ENCODE peak calls at places on chromosomes 3 and 15, in ten cellular contexts. One of them, this sample, is unnamed.

GRCh38 chr3:25433868-25434267 is 5.8 kb downstream of the RARB start:
- DNase-seq in GDM1: no peak
- DNase-seq in kidney glomerular epithelial cell: no peak
- DNase-seq in glomerular endothelial cell: peak; percentile 88
- DNase-seq in NCI-H1436: no peak
- DNase-seq in MCF 10A: no peak
- DNase-seq in fibroblast of pulmonary artery: peak; percentile 75
- DNase-seq in nephron progenitor cell: no peak
- DNase-seq in RWPE2: no peak
- DNase-seq in stimulated activated effector memory CD8-positive, alpha-beta T cell treated with anti-CD3 and anti-CD28 coated beads, Interleukin-12 subunit alpha, Interleukin-12 subunit beta, amount 100 ng/mL, for 72 hours: no peak
- DNase-seq in this sample: peak; percentile 59

GRCh38 chr3:7190094-7190493 is 329.2 kb downstream of the GRM7 start:
- DNase-seq in glomerular endothelial cell: peak; percentile 1
- DNase-seq in stimulated activated effector memory CD8-positive, alpha-beta T cell treated with anti-CD3 and anti-CD28 coated beads, Interleukin-12 subunit alpha, Interleukin-12 subunit beta, amount 100 ng/mL, for 72 hours: no peak
- DNase-seq in nephron progenitor cell: no peak
- DNase-seq in fibroblast of pulmonary artery: peak; percentile 6
- DNase-seq in RWPE2: no peak
- DNase-seq in NCI-H1436: no peak
- DNase-seq in GDM1: no peak
- DNase-seq in MCF 10A: peak; percentile 25
- DNase-seq in kidney glomerular epithelial cell: peak; percentile 97
- DNase-seq in this sample: peak; percentile 83

GRCh38 chr3:105746226-105746996 is 122.4 kb downstream of the CBLB start:
- DNase-seq in glomerular endothelial cell: no peak
- DNase-seq in stimulated activated effector memory CD8-positive, alpha-beta T cell treated with anti-CD3 and anti-CD28 coated beads, Interleukin-12 subunit alpha, Interleukin-12 subunit beta, amount 100 ng/mL, for 72 hours: no peak
- DNase-seq in kidney glomerular epithelial cell: peak; percentile 27
- DNase-seq in NCI-H1436: no peak
- DNase-seq in GDM1: no peak
- DNase-seq in MCF 10A: no peak
- DNase-seq in fibroblast of pulmonary artery: peak; percentile 18
- DNase-seq in nephron progenitor cell: no peak
- DNase-seq in RWPE2: no peak
- DNase-seq in this sample: peak; percentile 49

GRCh38 chr3:52606373-52607085 is 70.1 kb downstream of the UQCC5 start:
- DNase-seq in glomerular endothelial cell: no peak
- DNase-seq in stimulated activated effector memory CD8-positive, alpha-beta T cell treated with anti-CD3 and anti-CD28 coated beads, Interleukin-12 subunit alpha, Interleukin-12 subunit beta, amount 100 ng/mL, for 72 hours: no peak
- DNase-seq in kidney glomerular epithelial cell: peak; percentile 38
- DNase-seq in NCI-H1436: peak; percentile 33
- DNase-seq in nephron progenitor cell: no peak
- DNase-seq in RWPE2: peak; percentile 74
- DNase-seq in MCF 10A: peak; percentile 94
- DNase-seq in GDM1: no peak
- DNase-seq in fibroblast of pulmonary artery: peak; percentile 54
- DNase-seq in this sample: peak; percentile 65

GRCh38 chr15:52785672-52786406 is 4.3 kb downstream of the ONECUT1 start:
- DNase-seq in glomerular endothelial cell: no peak
- DNase-seq in NCI-H1436: no peak
- DNase-seq in stimulated activated effector memory CD8-positive, alpha-beta T cell treated with anti-CD3 and anti-CD28 coated beads, Interleukin-12 subunit alpha, Interleukin-12 subunit beta, amount 100 ng/mL, for 72 hours: no peak
- DNase-seq in kidney glomerular epithelial cell: no peak
- DNase-seq in nephron progenitor cell: peak; percentile 33
- DNase-seq in GDM1: no peak
- DNase-seq in fibroblast of pulmonary artery: no peak
- DNase-seq in RWPE2: no peak
- DNase-seq in MCF 10A: no peak
- DNase-seq in this sample: no peak

GRCh38 chr3:183296944-183297343 is 43.9 kb downstream of the B3GNT5 start:
- DNase-seq in kidney glomerular epithelial cell: no peak
- DNase-seq in RWPE2: no peak
- DNase-seq in MCF 10A: peak; percentile 65
- DNase-seq in NCI-H1436: no peak
- DNase-seq in nephron progenitor cell: no peak
- DNase-seq in stimulated activated effector memory CD8-positive, alpha-beta T cell treated with anti-CD3 and anti-CD28 coated beads, Interleukin-12 subunit alpha, Interleukin-12 subunit beta, amount 100 ng/mL, for 72 hours: no peak
- DNase-seq in glomerular endothelial cell: no peak
- DNase-seq in GDM1: no peak
- DNase-seq in fibroblast of pulmonary artery: no peak
- DNase-seq in this sample: no peak

GRCh38 chr3:64484289-64484992 is 203.4 kb downstream of the ADAMTS9 start:
- DNase-seq in fibroblast of pulmonary artery: peak; percentile 87
- DNase-seq in nephron progenitor cell: peak; percentile 93
- DNase-seq in MCF 10A: peak; percentile 81
- DNase-seq in stimulated activated effector memory CD8-positive, alpha-beta T cell treated with anti-CD3 and anti-CD28 coated beads, Interleukin-12 subunit alpha, Interleukin-12 subunit beta, amount 100 ng/mL, for 72 hours: peak; percentile 78
- DNase-seq in kidney glomerular epithelial cell: peak; percentile 71
- DNase-seq in glomerular endothelial cell: peak; percentile 63
- DNase-seq in RWPE2: no peak
- DNase-seq in GDM1: peak; percentile 6
- DNase-seq in NCI-H1436: peak; percentile 46
- DNase-seq in this sample: peak; percentile 51

GRCh38 chr15:41281236-41281635 is 50.2 kb downstream of the CHP1 start:
- DNase-seq in glomerular endothelial cell: no peak
- DNase-seq in NCI-H1436: no peak
- DNase-seq in GDM1: no peak
- DNase-seq in RWPE2: no peak
- DNase-seq in MCF 10A: peak; percentile 51
- DNase-seq in fibroblast of pulmonary artery: peak; percentile 70
- DNase-seq in stimulated activated effector memory CD8-positive, alpha-beta T cell treated with anti-CD3 and anti-CD28 coated beads, Interleukin-12 subunit alpha, Interleukin-12 subunit beta, amount 100 ng/mL, for 72 hours: no peak
- DNase-seq in nephron progenitor cell: no peak
- DNase-seq in kidney glomerular epithelial cell: peak; percentile 32
- DNase-seq in this sample: peak; percentile 65

GRCh38 chr3:188554404-188554803 is 400.4 kb downstream of the LPP start:
- DNase-seq in GDM1: no peak
- DNase-seq in RWPE2: no peak
- DNase-seq in glomerular endothelial cell: no peak
- DNase-seq in NCI-H1436: no peak
- DNase-seq in nephron progenitor cell: no peak
- DNase-seq in kidney glomerular epithelial cell: no peak
- DNase-seq in stimulated activated effector memory CD8-positive, alpha-beta T cell treated with anti-CD3 and anti-CD28 coated beads, Interleukin-12 subunit alpha, Interleukin-12 subunit beta, amount 100 ng/mL, for 72 hours: no peak
- DNase-seq in fibroblast of pulmonary artery: peak; percentile 52
- DNase-seq in MCF 10A: peak; percentile 42
- DNase-seq in this sample: no peak

GRCh38 chr3:190180268-190180667 is 59.6 kb upstream of the P3H2 start:
- DNase-seq in MCF 10A: no peak
- DNase-seq in fibroblast of pulmonary artery: no peak
- DNase-seq in nephron progenitor cell: no peak
- DNase-seq in NCI-H1436: no peak
- DNase-seq in stimulated activated effector memory CD8-positive, alpha-beta T cell treated with anti-CD3 and anti-CD28 coated beads, Interleukin-12 subunit alpha, Interleukin-12 subunit beta, amount 100 ng/mL, for 72 hours: no peak
- DNase-seq in RWPE2: no peak
- DNase-seq in kidney glomerular epithelial cell: no peak
- DNase-seq in glomerular endothelial cell: no peak
- DNase-seq in GDM1: no peak
- DNase-seq in this sample: no peak

GRCh38 chr15:91047545-91048199 is 25.3 kb upstream of the VPS33B start:
- DNase-seq in kidney glomerular epithelial cell: peak; percentile 2
- DNase-seq in stimulated activated effector memory CD8-positive, alpha-beta T cell treated with anti-CD3 and anti-CD28 coated beads, Interleukin-12 subunit alpha, Interleukin-12 subunit beta, amount 100 ng/mL, for 72 hours: no peak
- DNase-seq in MCF 10A: no peak
- DNase-seq in NCI-H1436: no peak
- DNase-seq in nephron progenitor cell: no peak
- DNase-seq in RWPE2: no peak
- DNase-seq in fibroblast of pulmonary artery: no peak
- DNase-seq in glomerular endothelial cell: no peak
- DNase-seq in GDM1: peak; percentile 36
- DNase-seq in this sample: no peak

GRCh38 chr3:127088511-127089430 is 104.2 kb upstream of the PRR23E start:
- DNase-seq in NCI-H1436: no peak
- DNase-seq in fibroblast of pulmonary artery: no peak
- DNase-seq in RWPE2: no peak
- DNase-seq in stimulated activated effector memory CD8-positive, alpha-beta T cell treated with anti-CD3 and anti-CD28 coated beads, Interleukin-12 subunit alpha, Interleukin-12 subunit beta, amount 100 ng/mL, for 72 hours: no peak
- DNase-seq in glomerular endothelial cell: no peak
- DNase-seq in nephron progenitor cell: no peak
- DNase-seq in kidney glomerular epithelial cell: no peak
- DNase-seq in GDM1: no peak
- DNase-seq in MCF 10A: no peak
- DNase-seq in this sample: no peak

GRCh38 chr15:81184188-81184587 is 12.5 kb upstream of the IL16 start:
- DNase-seq in kidney glomerular epithelial cell: no peak
- DNase-seq in nephron progenitor cell: no peak
- DNase-seq in GDM1: no peak
- DNase-seq in stimulated activated effector memory CD8-positive, alpha-beta T cell treated with anti-CD3 and anti-CD28 coated beads, Interleukin-12 subunit alpha, Interleukin-12 subunit beta, amount 100 ng/mL, for 72 hours: no peak
- DNase-seq in glomerular endothelial cell: no peak
- DNase-seq in fibroblast of pulmonary artery: no peak
- DNase-seq in MCF 10A: no peak
- DNase-seq in RWPE2: no peak
- DNase-seq in NCI-H1436: no peak
- DNase-seq in this sample: no peak

GRCh38 chr3:184873136-184873535 is 61.2 kb downstream of the VPS8 start:
- DNase-seq in NCI-H1436: no peak
- DNase-seq in GDM1: no peak
- DNase-seq in RWPE2: no peak
- DNase-seq in nephron progenitor cell: no peak
- DNase-seq in fibroblast of pulmonary artery: no peak
- DNase-seq in MCF 10A: no peak
- DNase-seq in glomerular endothelial cell: no peak
- DNase-seq in stimulated activated effector memory CD8-positive, alpha-beta T cell treated with anti-CD3 and anti-CD28 coated beads, Interleukin-12 subunit alpha, Interleukin-12 subunit beta, amount 100 ng/mL, for 72 hours: no peak
- DNase-seq in kidney glomerular epithelial cell: peak; percentile 39
- DNase-seq in this sample: peak; percentile 2

GRCh38 chr3:137201066-137201465 is 243.3 kb downstream of the IL20RB start:
- DNase-seq in RWPE2: no peak
- DNase-seq in stimulated activated effector memory CD8-positive, alpha-beta T cell treated with anti-CD3 and anti-CD28 coated beads, Interleukin-12 subunit alpha, Interleukin-12 subunit beta, amount 100 ng/mL, for 72 hours: no peak
- DNase-seq in MCF 10A: no peak
- DNase-seq in GDM1: no peak
- DNase-seq in nephron progenitor cell: no peak
- DNase-seq in glomerular endothelial cell: no peak
- DNase-seq in NCI-H1436: no peak
- DNase-seq in kidney glomerular epithelial cell: no peak
- DNase-seq in fibroblast of pulmonary artery: no peak
- DNase-seq in this sample: no peak

GRCh38 chr3:150038830-150039229 is 68.1 kb upstream of the PFN2 start:
- DNase-seq in GDM1: no peak
- DNase-seq in MCF 10A: peak; percentile 4
- DNase-seq in glomerular endothelial cell: no peak
- DNase-seq in fibroblast of pulmonary artery: no peak
- DNase-seq in nephron progenitor cell: no peak
- DNase-seq in NCI-H1436: no peak
- DNase-seq in RWPE2: no peak
- DNase-seq in kidney glomerular epithelial cell: no peak
- DNase-seq in stimulated activated effector memory CD8-positive, alpha-beta T cell treated with anti-CD3 and anti-CD28 coated beads, Interleukin-12 subunit alpha, Interleukin-12 subunit beta, amount 100 ng/mL, for 72 hours: no peak
- DNase-seq in this sample: peak; percentile 4

GRCh38 chr3:13501527-13501926 is 21.4 kb downstream of the HDAC11 start:
- DNase-seq in MCF 10A: no peak
- DNase-seq in GDM1: no peak
- DNase-seq in stimulated activated effector memory CD8-positive, alpha-beta T cell treated with anti-CD3 and anti-CD28 coated beads, Interleukin-12 subunit alpha, Interleukin-12 subunit beta, amount 100 ng/mL, for 72 hours: no peak
- DNase-seq in glomerular endothelial cell: no peak
- DNase-seq in kidney glomerular epithelial cell: no peak
- DNase-seq in NCI-H1436: no peak
- DNase-seq in RWPE2: no peak
- DNase-seq in nephron progenitor cell: no peak
- DNase-seq in fibroblast of pulmonary artery: no peak
- DNase-seq in this sample: no peak

GRCh38 chr3:122793568-122794416 is at the start of gene HSPBAP1:
- DNase-seq in MCF 10A: peak; percentile 97
- DNase-seq in kidney glomerular epithelial cell: no peak
- DNase-seq in GDM1: no peak
- DNase-seq in glomerular endothelial cell: peak; percentile 83
- DNase-seq in NCI-H1436: no peak
- DNase-seq in fibroblast of pulmonary artery: peak; percentile 93
- DNase-seq in nephron progenitor cell: peak; percentile 89
- DNase-seq in RWPE2: peak; percentile 87
- DNase-seq in stimulated activated effector memory CD8-positive, alpha-beta T cell treated with anti-CD3 and anti-CD28 coated beads, Interleukin-12 subunit alpha, Interleukin-12 subunit beta, amount 100 ng/mL, for 72 hours: peak; percentile 94
- DNase-seq in this sample: peak; percentile 76

GRCh38 chr3:140403559-140403958 is 274.3 kb upstream of the TRIM42 start:
- DNase-seq in NCI-H1436: peak; percentile 6
- DNase-seq in MCF 10A: no peak
- DNase-seq in glomerular endothelial cell: no peak
- DNase-seq in nephron progenitor cell: no peak
- DNase-seq in fibroblast of pulmonary artery: no peak
- DNase-seq in GDM1: no peak
- DNase-seq in stimulated activated effector memory CD8-positive, alpha-beta T cell treated with anti-CD3 and anti-CD28 coated beads, Interleukin-12 subunit alpha, Interleukin-12 subunit beta, amount 100 ng/mL, for 72 hours: no peak
- DNase-seq in kidney glomerular epithelial cell: no peak
- DNase-seq in RWPE2: no peak
- DNase-seq in this sample: no peak

GRCh38 chr3:137438561-137438960 is 325.6 kb upstream of the SOX14 start:
- DNase-seq in MCF 10A: no peak
- DNase-seq in fibroblast of pulmonary artery: no peak
- DNase-seq in glomerular endothelial cell: no peak
- DNase-seq in nephron progenitor cell: no peak
- DNase-seq in NCI-H1436: no peak
- DNase-seq in RWPE2: no peak
- DNase-seq in GDM1: no peak
- DNase-seq in stimulated activated effector memory CD8-positive, alpha-beta T cell treated with anti-CD3 and anti-CD28 coated beads, Interleukin-12 subunit alpha, Interleukin-12 subunit beta, amount 100 ng/mL, for 72 hours: no peak
- DNase-seq in kidney glomerular epithelial cell: no peak
- DNase-seq in this sample: no peak

GRCh38 chr3:10945683-10946287 is 46.8 kb upstream of the SLC6A1 start:
- DNase-seq in kidney glomerular epithelial cell: no peak
- DNase-seq in stimulated activated effector memory CD8-positive, alpha-beta T cell treated with anti-CD3 and anti-CD28 coated beads, Interleukin-12 subunit alpha, Interleukin-12 subunit beta, amount 100 ng/mL, for 72 hours: peak; percentile 73
- DNase-seq in MCF 10A: peak; percentile 70
- DNase-seq in GDM1: no peak
- DNase-seq in RWPE2: no peak
- DNase-seq in glomerular endothelial cell: no peak
- DNase-seq in nephron progenitor cell: peak; percentile 90
- DNase-seq in fibroblast of pulmonary artery: peak; percentile 57
- DNase-seq in NCI-H1436: peak; percentile 12
- DNase-seq in this sample: peak; percentile 18

GRCh38 chr15:32867313-32867626 is 149.5 kb downstream of the GREM1 start:
- DNase-seq in glomerular endothelial cell: no peak
- DNase-seq in nephron progenitor cell: no peak
- DNase-seq in NCI-H1436: no peak
- DNase-seq in MCF 10A: peak; percentile 75
- DNase-seq in kidney glomerular epithelial cell: peak; percentile 49
- DNase-seq in fibroblast of pulmonary artery: peak; percentile 77
- DNase-seq in stimulated activated effector memory CD8-positive, alpha-beta T cell treated with anti-CD3 and anti-CD28 coated beads, Interleukin-12 subunit alpha, Interleukin-12 subunit beta, amount 100 ng/mL, for 72 hours: no peak
- DNase-seq in GDM1: peak; percentile 3
- DNase-seq in RWPE2: no peak
- DNase-seq in this sample: peak; percentile 97

GRCh38 chr15:63487076-63487757 is 17.2 kb upstream of the USP3 start:
- DNase-seq in glomerular endothelial cell: no peak
- DNase-seq in kidney glomerular epithelial cell: peak; percentile 42
- DNase-seq in fibroblast of pulmonary artery: peak; percentile 81
- DNase-seq in MCF 10A: peak; percentile 81
- DNase-seq in GDM1: peak; percentile 48
- DNase-seq in nephron progenitor cell: peak; percentile 91
- DNase-seq in RWPE2: no peak
- DNase-seq in stimulated activated effector memory CD8-positive, alpha-beta T cell treated with anti-CD3 and anti-CD28 coated beads, Interleukin-12 subunit alpha, Interleukin-12 subunit beta, amount 100 ng/mL, for 72 hours: peak; percentile 97
- DNase-seq in NCI-H1436: peak; percentile 64
- DNase-seq in this sample: peak; percentile 58

GRCh38 chr3:97954193-97954827 is 17.9 kb downstream of the RIOX2 start:
- DNase-seq in RWPE2: no peak
- DNase-seq in MCF 10A: no peak
- DNase-seq in stimulated activated effector memory CD8-positive, alpha-beta T cell treated with anti-CD3 and anti-CD28 coated beads, Interleukin-12 subunit alpha, Interleukin-12 subunit beta, amount 100 ng/mL, for 72 hours: no peak
- DNase-seq in GDM1: no peak
- DNase-seq in nephron progenitor cell: peak; percentile 31
- DNase-seq in glomerular endothelial cell: no peak
- DNase-seq in NCI-H1436: no peak
- DNase-seq in fibroblast of pulmonary artery: no peak
- DNase-seq in kidney glomerular epithelial cell: no peak
- DNase-seq in this sample: no peak

GRCh38 chr3:20683912-20684311 is 497.9 kb upstream of the SGO1 start:
- DNase-seq in GDM1: no peak
- DNase-seq in stimulated activated effector memory CD8-positive, alpha-beta T cell treated with anti-CD3 and anti-CD28 coated beads, Interleukin-12 subunit alpha, Interleukin-12 subunit beta, amount 100 ng/mL, for 72 hours: no peak
- DNase-seq in nephron progenitor cell: no peak
- DNase-seq in glomerular endothelial cell: no peak
- DNase-seq in RWPE2: no peak
- DNase-seq in fibroblast of pulmonary artery: peak; percentile 71
- DNase-seq in NCI-H1436: no peak
- DNase-seq in MCF 10A: no peak
- DNase-seq in kidney glomerular epithelial cell: no peak
- DNase-seq in this sample: no peak

GRCh38 chr3:129289201-129289921 is 10.7 kb downstream of the HMCES start:
- DNase-seq in glomerular endothelial cell: no peak
- DNase-seq in MCF 10A: peak; percentile 48
- DNase-seq in stimulated activated effector memory CD8-positive, alpha-beta T cell treated with anti-CD3 and anti-CD28 coated beads, Interleukin-12 subunit alpha, Interleukin-12 subunit beta, amount 100 ng/mL, for 72 hours: no peak
- DNase-seq in GDM1: no peak
- DNase-seq in NCI-H1436: no peak
- DNase-seq in RWPE2: no peak
- DNase-seq in kidney glomerular epithelial cell: no peak
- DNase-seq in fibroblast of pulmonary artery: peak; percentile 83
- DNase-seq in nephron progenitor cell: no peak
- DNase-seq in this sample: no peak

GRCh38 chr15:25903024-25903581 is 40.0 kb upstream of the ATP10A start:
- DNase-seq in NCI-H1436: no peak
- DNase-seq in GDM1: no peak
- DNase-seq in fibroblast of pulmonary artery: peak; percentile 47
- DNase-seq in RWPE2: no peak
- DNase-seq in glomerular endothelial cell: no peak
- DNase-seq in nephron progenitor cell: no peak
- DNase-seq in stimulated activated effector memory CD8-positive, alpha-beta T cell treated with anti-CD3 and anti-CD28 coated beads, Interleukin-12 subunit alpha, Interleukin-12 subunit beta, amount 100 ng/mL, for 72 hours: no peak
- DNase-seq in kidney glomerular epithelial cell: peak; percentile 44
- DNase-seq in MCF 10A: no peak
- DNase-seq in this sample: no peak

GRCh38 chr3:159762238-159762637 is 226.4 kb upstream of the IL12A start:
- DNase-seq in NCI-H1436: no peak
- DNase-seq in nephron progenitor cell: no peak
- DNase-seq in kidney glomerular epithelial cell: no peak
- DNase-seq in MCF 10A: peak; percentile 58
- DNase-seq in glomerular endothelial cell: no peak
- DNase-seq in fibroblast of pulmonary artery: no peak
- DNase-seq in stimulated activated effector memory CD8-positive, alpha-beta T cell treated with anti-CD3 and anti-CD28 coated beads, Interleukin-12 subunit alpha, Interleukin-12 subunit beta, amount 100 ng/mL, for 72 hours: no peak
- DNase-seq in GDM1: no peak
- DNase-seq in RWPE2: no peak
- DNase-seq in this sample: peak; percentile 71